ENCODE peak calls at places on chromosomes 4 and X, in six cellular contexts. One of them, this sample, is unnamed. For H3K36me3, the result is how much of the 10 kb centered on the place peaks cover.

GRCh38 chr4:24137963-24138601 is 248.2 kb upstream of the PPARGC1A start:
- DNase-seq in CD8-positive, alpha-beta memory T cell: no peak
- DNase-seq in lower lobe of right lung: no peak
- DNase-seq in stomach: peak
- DNase-seq in upper lobe of left lung: no peak
- DNase-seq in Peyer's patch: peak
- DNase-seq in this sample: no peak

GRCh38 chrX:118553042-118553714 is 57.6 kb downstream of the DOCK11 start:
- DNase-seq in CD8-positive, alpha-beta memory T cell: no peak
- DNase-seq in lower lobe of right lung: no peak
- DNase-seq in stomach: no peak
- DNase-seq in upper lobe of left lung: no peak
- DNase-seq in Peyer's patch: no peak
- DNase-seq in this sample: no peak

GRCh38 chr4:8010618-8011017 is 71.0 kb upstream of the AFAP1 start:
- DNase-seq in CD8-positive, alpha-beta memory T cell: no peak
- DNase-seq in lower lobe of right lung: no peak
- DNase-seq in stomach: peak
- DNase-seq in upper lobe of left lung: no peak
- DNase-seq in Peyer's patch: no peak
- DNase-seq in this sample: no peak

GRCh38 chr4:185945238-185945637 is 123.7 kb upstream of the TLR3 start:
- DNase-seq in CD8-positive, alpha-beta memory T cell: no peak
- DNase-seq in lower lobe of right lung: no peak
- DNase-seq in stomach: no peak
- DNase-seq in upper lobe of left lung: no peak
- DNase-seq in Peyer's patch: no peak
- DNase-seq in this sample: no peak

GRCh38 chr4:173056708-173057107 is 111.9 kb upstream of the GALNT7 start:
- DNase-seq in CD8-positive, alpha-beta memory T cell: no peak
- DNase-seq in lower lobe of right lung: no peak
- DNase-seq in stomach: peak
- DNase-seq in upper lobe of left lung: no peak
- DNase-seq in Peyer's patch: no peak
- DNase-seq in this sample: no peak

GRCh38 chrX:38154340-38154739 is 66.3 kb downstream of the SRPX start:
- DNase-seq in CD8-positive, alpha-beta memory T cell: no peak
- DNase-seq in lower lobe of right lung: no peak
- DNase-seq in stomach: no peak
- DNase-seq in upper lobe of left lung: no peak
- DNase-seq in Peyer's patch: no peak
- DNase-seq in this sample: no peak

GRCh38 chr4:7926822-7927221 is 12.8 kb downstream of the AFAP1 start:
- DNase-seq in CD8-positive, alpha-beta memory T cell: no peak
- DNase-seq in lower lobe of right lung: no peak
- DNase-seq in stomach: no peak
- DNase-seq in upper lobe of left lung: no peak
- DNase-seq in Peyer's patch: peak
- DNase-seq in this sample: no peak

GRCh38 chr4:121696140-121696640 is 590 bp downstream of the ANXA5 start:
- DNase-seq in CD8-positive, alpha-beta memory T cell: peak
- DNase-seq in lower lobe of right lung: peak
- DNase-seq in stomach: peak
- DNase-seq in upper lobe of left lung: peak
- DNase-seq in Peyer's patch: peak
- DNase-seq in this sample: peak

GRCh38 chr4:163556169-163556568 is 61.7 kb downstream of the TMA16 start:
- DNase-seq in CD8-positive, alpha-beta memory T cell: no peak
- DNase-seq in lower lobe of right lung: no peak
- DNase-seq in stomach: no peak
- DNase-seq in upper lobe of left lung: no peak
- DNase-seq in Peyer's patch: no peak
- DNase-seq in this sample: no peak

GRCh38 chrX:150487369-150488094 is 80.9 kb upstream of the MTM1 start:
- DNase-seq in CD8-positive, alpha-beta memory T cell: no peak
- DNase-seq in lower lobe of right lung: no peak
- DNase-seq in stomach: no peak
- DNase-seq in upper lobe of left lung: no peak
- DNase-seq in Peyer's patch: no peak
- DNase-seq in this sample: no peak

GRCh38 chr4:176034498-176034897 is 31.1 kb upstream of the WDR17 start:
- DNase-seq in CD8-positive, alpha-beta memory T cell: no peak
- DNase-seq in lower lobe of right lung: no peak
- DNase-seq in stomach: no peak
- DNase-seq in upper lobe of left lung: no peak
- DNase-seq in Peyer's patch: no peak
- DNase-seq in this sample: no peak

GRCh38 chr4:13218316-13218958 is 265.7 kb downstream of the RAB28 start:
- DNase-seq in CD8-positive, alpha-beta memory T cell: no peak
- DNase-seq in lower lobe of right lung: no peak
- DNase-seq in stomach: no peak
- DNase-seq in upper lobe of left lung: no peak
- DNase-seq in Peyer's patch: no peak
- DNase-seq in this sample: no peak

GRCh38 chr4:77466430-77466829 is 139.2 kb upstream of the CXCL13 start:
- DNase-seq in CD8-positive, alpha-beta memory T cell: no peak
- DNase-seq in lower lobe of right lung: no peak
- DNase-seq in stomach: no peak
- DNase-seq in upper lobe of left lung: peak
- DNase-seq in Peyer's patch: no peak
- DNase-seq in this sample: no peak

GRCh38 chr4:132227349-132228165 is 921.5 kb upstream of the PCDH10 start:
- DNase-seq in CD8-positive, alpha-beta memory T cell: no peak
- DNase-seq in lower lobe of right lung: no peak
- DNase-seq in stomach: no peak
- DNase-seq in upper lobe of left lung: no peak
- DNase-seq in Peyer's patch: peak
- DNase-seq in this sample: no peak

GRCh38 chr4:99655315-99656081 is 2.1 kb downstream of the C4orf54 start:
- DNase-seq in CD8-positive, alpha-beta memory T cell: no peak
- DNase-seq in lower lobe of right lung: no peak
- DNase-seq in stomach: peak
- DNase-seq in upper lobe of left lung: no peak
- DNase-seq in Peyer's patch: no peak
- DNase-seq in this sample: no peak

GRCh38 chr4:158914178-158914577 is 145.4 kb downstream of the FNIP2 start:
- DNase-seq in CD8-positive, alpha-beta memory T cell: no peak
- DNase-seq in lower lobe of right lung: no peak
- DNase-seq in stomach: no peak
- DNase-seq in upper lobe of left lung: no peak
- DNase-seq in Peyer's patch: no peak
- DNase-seq in this sample: no peak

GRCh38 chrX:10008483-10009056 is 41.4 kb downstream of the CLDN34 start:
- DNase-seq in CD8-positive, alpha-beta memory T cell: no peak
- DNase-seq in lower lobe of right lung: no peak
- DNase-seq in stomach: no peak
- DNase-seq in upper lobe of left lung: no peak
- DNase-seq in Peyer's patch: peak
- DNase-seq in this sample: no peak

GRCh38 chr4:174873931-174874330 is 44.2 kb upstream of the ADAM29 start:
- DNase-seq in CD8-positive, alpha-beta memory T cell: no peak
- DNase-seq in lower lobe of right lung: no peak
- DNase-seq in stomach: no peak
- DNase-seq in upper lobe of left lung: no peak
- DNase-seq in Peyer's patch: no peak
- DNase-seq in this sample: no peak

DNA sequence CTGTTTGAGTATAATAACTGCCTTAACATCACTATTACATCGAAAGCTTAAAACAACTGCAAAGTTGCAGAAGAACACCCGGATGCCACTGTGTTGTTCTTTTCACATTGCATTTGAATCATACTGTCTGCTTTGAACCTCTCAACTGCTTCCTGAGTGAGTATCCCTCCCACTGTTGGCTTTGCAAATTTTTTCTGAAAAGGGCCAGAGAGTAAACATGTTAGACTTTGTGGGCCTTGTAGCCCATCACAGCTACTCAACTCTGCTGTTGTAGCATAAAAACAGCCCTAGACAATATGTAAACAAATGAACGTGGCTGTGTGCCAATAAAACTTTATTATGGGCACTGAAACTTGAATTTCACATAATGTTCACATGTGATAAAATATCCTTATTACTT is 76.1 kb downstream of the NSG1 start:
- DNase-seq in CD8-positive, alpha-beta memory T cell: no peak
- DNase-seq in lower lobe of right lung: no peak
- DNase-seq in stomach: no peak
- DNase-seq in upper lobe of left lung: no peak
- DNase-seq in Peyer's patch: no peak
- DNase-seq in this sample: no peak
- H3K36me3 ChIP-seq in CD8-positive, alpha-beta memory T cell: under half
- H3K36me3 ChIP-seq in lower lobe of right lung: half or more
- H3K36me3 ChIP-seq in stomach: half or more
- H3K36me3 ChIP-seq in upper lobe of left lung: under half
- H3K36me3 ChIP-seq in Peyer's patch: under half
- H3K36me3 ChIP-seq in this sample: under half

GRCh38 chr4:108047199-108047598 is 57.5 kb downstream of the HADH start:
- DNase-seq in CD8-positive, alpha-beta memory T cell: no peak
- DNase-seq in lower lobe of right lung: no peak
- DNase-seq in stomach: no peak
- DNase-seq in upper lobe of left lung: no peak
- DNase-seq in Peyer's patch: no peak
- DNase-seq in this sample: peak
- H3K36me3 ChIP-seq in CD8-positive, alpha-beta memory T cell: under half
- H3K36me3 ChIP-seq in lower lobe of right lung: under half
- H3K36me3 ChIP-seq in stomach: under half
- H3K36me3 ChIP-seq in upper lobe of left lung: under half
- H3K36me3 ChIP-seq in Peyer's patch: under half
- H3K36me3 ChIP-seq in this sample: under half

GRCh38 chrX:47174846-47175587 is 18.6 kb upstream of the UBA1 start:
- DNase-seq in CD8-positive, alpha-beta memory T cell: no peak
- DNase-seq in lower lobe of right lung: no peak
- DNase-seq in stomach: no peak
- DNase-seq in upper lobe of left lung: no peak
- DNase-seq in Peyer's patch: peak
- DNase-seq in this sample: no peak
- H3K36me3 ChIP-seq in CD8-positive, alpha-beta memory T cell: under half
- H3K36me3 ChIP-seq in lower lobe of right lung: half or more
- H3K36me3 ChIP-seq in stomach: half or more
- H3K36me3 ChIP-seq in upper lobe of left lung: half or more
- H3K36me3 ChIP-seq in Peyer's patch: under half
- H3K36me3 ChIP-seq in this sample: under half

DNA sequence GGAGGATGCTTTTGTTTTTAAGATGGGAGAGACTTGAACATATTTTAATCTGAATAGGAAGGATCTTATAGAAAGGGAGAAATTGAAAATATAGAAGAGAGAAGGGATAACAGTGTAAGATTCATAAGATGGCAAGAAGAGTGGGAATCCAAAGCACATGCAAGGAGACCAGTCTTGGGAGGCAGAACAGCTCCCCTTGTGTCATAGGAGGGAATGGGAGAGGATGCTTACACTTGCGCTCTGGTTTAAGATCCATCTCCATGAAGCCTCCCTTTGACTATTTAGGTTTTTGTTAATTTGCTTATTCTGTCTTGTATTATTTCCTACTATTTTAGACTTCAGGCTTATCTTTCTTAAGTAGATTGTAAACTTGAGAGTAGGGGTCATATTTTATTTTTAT is 42.7 kb downstream of the KIF4A start:
- DNase-seq in CD8-positive, alpha-beta memory T cell: no peak
- DNase-seq in lower lobe of right lung: no peak
- DNase-seq in stomach: no peak
- DNase-seq in upper lobe of left lung: no peak
- DNase-seq in Peyer's patch: no peak
- DNase-seq in this sample: no peak
- H3K36me3 ChIP-seq in CD8-positive, alpha-beta memory T cell: under half
- H3K36me3 ChIP-seq in lower lobe of right lung: under half
- H3K36me3 ChIP-seq in stomach: under half
- H3K36me3 ChIP-seq in upper lobe of left lung: under half
- H3K36me3 ChIP-seq in Peyer's patch: under half
- H3K36me3 ChIP-seq in this sample: under half

GRCh38 chr4:87497141-87497540 is 32.0 kb downstream of the SPARCL1 start:
- DNase-seq in CD8-positive, alpha-beta memory T cell: no peak
- DNase-seq in lower lobe of right lung: no peak
- DNase-seq in stomach: no peak
- DNase-seq in upper lobe of left lung: no peak
- DNase-seq in Peyer's patch: no peak
- DNase-seq in this sample: no peak
- H3K36me3 ChIP-seq in CD8-positive, alpha-beta memory T cell: under half
- H3K36me3 ChIP-seq in lower lobe of right lung: under half
- H3K36me3 ChIP-seq in stomach: under half
- H3K36me3 ChIP-seq in upper lobe of left lung: under half
- H3K36me3 ChIP-seq in Peyer's patch: under half
- H3K36me3 ChIP-seq in this sample: under half